ENCODE peak calls at places on chromosomes 11 and 22, in four cellular contexts. C, E, X and J are unnamed samples.

GRCh38 chr11:116976941-116977570 is 121.2 kb downstream of the SIK3 start:
- ATAC-seq in X (no peak), E (no peak), C (no peak), J (no peak)

GRCh38 chr11:46524201-46524600 is 69.6 kb downstream of the AMBRA1 start:
- ATAC-seq in C (no peak), X (no peak), E (no peak), J (no peak)

GRCh38 chr11:117570701-117571100 is 226.3 kb downstream of the DSCAML1 start:
- ATAC-seq in E (no peak), X (no peak), C (no peak), J (no peak)

GRCh38 chr22:20002098-20002497 is 14.5 kb downstream of the ARVCF start:
- ATAC-seq in X (peak), C (no peak), E (no peak), J (no peak)

GRCh38 chr11:65617990-65618751 is 2.6 kb downstream of the PCNX3 start:
- ATAC-seq in X (no peak), C (no peak), E (no peak), J (no peak)

GRCh38 chr11:123775274-123775673 is 21.0 kb upstream of the OR6X1 start:
- ATAC-seq in X (no peak), E (no peak), C (no peak), J (no peak)

GRCh38 chr11:126357055-126357962 is 1.8 kb downstream of the ST3GAL4 start:
- ATAC-seq in C (peak), E (no peak), X (no peak), J (no peak)

GRCh38 chr22:45612940-45613339 is 58.7 kb upstream of the ATXN10 start:
- ATAC-seq in C (no peak), E (no peak), X (peak), J (peak)

GRCh38 chr22:23742505-23743264 is 8.2 kb downstream of the ZNF70 start:
- ATAC-seq in X (no peak), E (no peak), C (no peak), J (no peak)

GRCh38 chr11:72959998-72960731 is 146.0 kb downstream of the ATG16L2 start:
- ATAC-seq in X (no peak), E (no peak), C (no peak), J (no peak)

GRCh38 chr22:36929621-36930020 is 16.2 kb downstream of the CSF2RB start:
- ATAC-seq in X (no peak), E (no peak), C (no peak), J (no peak)

DNA sequence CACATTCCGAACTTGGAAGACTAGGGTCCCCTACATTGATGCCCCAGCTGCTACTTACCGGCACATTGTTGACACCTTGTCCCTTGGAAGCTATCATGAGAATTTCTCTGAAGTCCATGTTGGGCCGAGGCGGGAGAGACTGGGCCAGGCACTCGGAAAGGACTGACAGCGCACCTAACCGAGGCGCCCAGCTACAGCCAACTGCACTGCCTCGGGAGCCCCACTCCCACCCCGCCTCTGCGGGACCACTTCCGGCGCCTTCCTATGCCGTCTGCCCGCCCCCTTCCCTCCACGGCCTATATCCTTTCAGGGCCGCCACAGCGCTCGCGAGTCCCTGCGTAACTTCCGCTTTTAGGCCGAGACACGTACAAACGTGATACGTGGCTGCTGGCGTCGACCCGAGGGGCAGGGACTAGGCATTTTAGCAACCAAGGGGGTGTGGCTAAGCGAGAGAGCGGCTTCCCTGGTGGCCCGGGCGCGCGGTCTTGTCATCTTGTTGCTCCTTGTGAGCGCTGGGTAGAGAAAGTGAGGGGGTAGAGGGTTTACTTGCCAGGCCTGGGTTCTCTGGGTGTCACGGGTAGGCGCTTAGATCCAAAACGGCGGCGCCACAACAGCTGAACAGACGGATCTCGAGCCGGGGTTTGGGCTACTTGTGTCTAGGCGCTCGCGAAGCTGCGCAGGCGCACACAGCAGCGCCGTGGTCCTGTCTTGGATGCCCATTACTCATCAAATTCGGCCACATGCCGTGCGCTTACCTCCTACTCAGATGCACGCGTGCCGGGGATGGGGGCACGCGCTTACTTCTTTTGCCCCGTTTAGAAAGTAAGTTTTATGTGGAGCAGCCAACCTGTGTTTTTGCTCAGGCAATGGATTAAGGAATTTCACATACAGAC is at the start of gene SPTY2D1:
- ATAC-seq in C (peak), E (peak), X (peak), J (peak)
- TF ChIP-seq POLR2A in C (peak), E (peak), X (peak), J (peak)

DNA sequence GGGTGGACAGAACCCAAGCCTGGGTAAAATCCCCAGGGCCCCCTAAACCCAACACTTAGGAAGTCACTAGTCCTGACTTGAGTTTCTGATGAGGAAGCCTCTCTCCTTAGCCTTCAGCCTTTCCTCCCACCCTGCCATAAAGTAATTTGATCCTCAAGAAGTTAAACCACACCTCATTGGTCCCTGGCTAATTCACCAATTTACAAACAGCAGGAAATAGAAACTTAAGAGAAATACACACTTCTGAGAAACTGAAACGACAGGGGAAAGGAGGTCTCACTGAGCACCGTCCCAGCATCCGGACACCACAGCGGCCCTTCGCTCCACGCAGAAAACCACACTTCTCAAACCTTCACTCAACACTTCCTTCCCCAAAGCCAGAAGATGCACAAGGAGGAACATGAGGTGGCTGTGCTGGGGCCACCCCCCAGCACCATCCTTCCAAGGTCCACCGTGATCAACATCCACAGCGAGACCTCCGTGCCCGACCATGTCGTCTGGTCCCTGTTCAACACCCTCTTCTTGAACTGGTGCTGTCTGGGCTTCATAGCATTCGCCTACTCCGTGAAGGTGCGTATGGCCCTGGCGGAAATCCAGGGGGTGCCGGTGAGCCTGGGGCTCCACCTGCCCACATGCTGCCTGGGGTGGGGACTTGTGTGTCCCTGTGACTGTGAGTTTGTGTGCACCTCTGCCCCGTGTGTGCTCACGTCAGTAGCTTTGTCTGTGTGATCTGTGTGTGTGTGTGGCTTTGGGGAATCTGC is at the start of gene IFITM1:
- ATAC-seq in C (peak), X (peak), E (no peak), J (peak)
- TF ChIP-seq POLR2A in C (no peak), X (no peak), E (peak), J (peak)

DNA sequence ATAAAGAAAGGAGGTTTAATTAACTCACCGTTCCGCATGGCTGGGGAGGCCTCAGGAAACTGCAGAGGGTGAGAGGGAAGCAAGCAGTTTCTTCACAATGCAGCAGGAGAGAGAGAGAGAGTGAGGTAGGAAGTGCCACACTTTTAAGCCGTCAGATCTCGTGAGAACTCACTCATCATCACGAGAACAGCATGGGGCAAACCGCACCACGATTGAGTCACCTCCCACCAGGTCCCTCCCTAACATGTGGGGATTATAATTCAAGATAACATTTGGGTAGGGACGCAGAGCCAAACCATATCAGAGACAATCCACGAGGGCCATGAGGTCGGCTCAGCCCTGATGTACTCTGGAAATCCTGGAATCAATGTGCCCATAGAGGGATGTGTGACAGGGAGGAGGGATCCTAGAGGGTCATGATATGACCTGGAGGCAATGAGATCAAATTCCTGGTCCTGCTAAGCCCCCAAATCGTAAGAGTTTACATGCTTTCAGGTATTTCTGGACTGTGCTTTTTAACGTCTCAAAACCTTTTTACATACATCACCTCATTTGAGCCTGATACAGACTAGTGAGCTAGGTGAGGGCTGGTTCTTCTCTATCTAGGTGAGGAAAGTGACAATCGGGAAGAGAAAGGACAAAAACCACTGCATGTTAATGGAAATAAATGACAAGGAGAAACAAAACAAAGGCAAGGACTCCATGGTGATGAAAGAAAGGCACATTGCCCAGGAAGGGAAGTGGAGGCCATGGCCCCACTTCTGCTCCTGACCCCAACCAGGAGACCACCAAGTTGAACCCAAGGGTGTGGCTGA is 19.5 kb upstream of the RASSF10 start:
- ATAC-seq in C (no peak), X (no peak), E (no peak), J (no peak)
- TF ChIP-seq POLR2A in C (no peak), X (no peak), E (no peak), J (no peak)

GRCh38 chr11:93738647-93739081 is 2.6 kb downstream of the TAF1D start:
- ATAC-seq in X (no peak), C (no peak), E (no peak), J (no peak)
- TF ChIP-seq POLR2A in X (no peak), C (peak), E (no peak), J (no peak)